ENCODE peak calls at places on chromosome 9, in five cellular contexts. Z is right atrium auricular region, S is progenitor cell of endocrine pancreas, J is ascending aorta, G is tibial nerve. C is an unnamed sample.

GRCh38 chr9:136900988-136901515 is 14.7 kb downstream of the TRAF2 start:
- DNase-seq in Z (no peak), S (no peak), J (no peak), G (no peak), C (no peak)

GRCh38 chr9:122217640-122218039 is 11.1 kb downstream of the LHX6 start:
- DNase-seq in Z (no peak), S (no peak), J (no peak), G (no peak), C (no peak)

GRCh38 chr9:120855827-120856636 is 13.3 kb upstream of the PSMD5 start:
- DNase-seq in Z (no peak), S (no peak), J (no peak), G (no peak), C (no peak)

GRCh38 chr9:110638381-110638954 is 30.1 kb upstream of the MUSK start:
- DNase-seq in Z (no peak), S (no peak), J (no peak), G (no peak), C (no peak)

GRCh38 chr9:37425298-37425752 is 2.8 kb downstream of the GRHPR start:
- DNase-seq in Z (no peak), S (no peak), J (no peak), G (no peak), C (no peak)

GRCh38 chr9:113770396-113770795 is 105.7 kb upstream of the ZNF618 start:
- DNase-seq in Z (no peak), S (no peak), J (no peak), G (no peak), C (no peak)

GRCh38 chr9:136605966-136606365 is 56.8 kb upstream of the EGFL7 start:
- DNase-seq in Z (no peak), S (no peak), J (peak; percentile 79), G (no peak), C (no peak)

GRCh38 chr9:92620870-92621269 is 49.1 kb downstream of the IPPK start:
- DNase-seq in Z (no peak), S (no peak), J (no peak), G (no peak), C (no peak)

GRCh38 chr9:3758816-3759576 is 233.2 kb upstream of the RFX3 start:
- DNase-seq in Z (no peak), S (no peak), J (no peak), G (no peak), C (no peak)

GRCh38 chr9:92759990-92760893 is 4.4 kb downstream of the BICD2 start:
- DNase-seq in Z (no peak), S (no peak), J (peak; percentile 81), G (no peak), C (no peak)

GRCh38 chr9:81035601-81036000 is 653.7 kb downstream of the TLE1 start:
- DNase-seq in Z (no peak), S (no peak), J (no peak), G (no peak), C (no peak)

GRCh38 chr9:72351538-72352453 is 13.2 kb downstream of the ZFAND5 start:
- DNase-seq in Z (no peak), S (no peak), J (no peak), G (no peak), C (no peak)

GRCh38 chr9:75108571-75108970 is 20.3 kb downstream of the OSTF1 start:
- DNase-seq in Z (peak; percentile 68), S (no peak), J (no peak), G (no peak), C (no peak)

C was measured in germinal center.